ENCODE peak calls at places on chromosomes 7 and 10, in six cellular contexts. One of them, this sample, is unnamed.

GRCh38 chr10:46522295-46523118 is 34.0 kb downstream of the GPRIN2 start:
- DNase-seq in thoracic aorta: peak
- DNase-seq in GM06990: no peak
- DNase-seq in PC-9: no peak
- DNase-seq in AG09309: no peak
- DNase-seq in upper lobe of right lung: no peak
- DNase-seq in this sample: no peak

GRCh38 chr10:23038172-23038571 is 57.2 kb upstream of the MSRB2 start:
- DNase-seq in thoracic aorta: no peak
- DNase-seq in GM06990: no peak
- DNase-seq in PC-9: no peak
- DNase-seq in AG09309: no peak
- DNase-seq in upper lobe of right lung: no peak
- DNase-seq in this sample: no peak

GRCh38 chr10:36421999-36422398 is 703.4 kb upstream of the ANKRD30A start:
- DNase-seq in thoracic aorta: no peak
- DNase-seq in GM06990: no peak
- DNase-seq in PC-9: no peak
- DNase-seq in AG09309: no peak
- DNase-seq in upper lobe of right lung: no peak
- DNase-seq in this sample: no peak

GRCh38 chr7:128188396-128189230 is 52.5 kb upstream of the LEP start:
- DNase-seq in thoracic aorta: no peak
- DNase-seq in GM06990: no peak
- DNase-seq in PC-9: no peak
- DNase-seq in AG09309: no peak
- DNase-seq in upper lobe of right lung: no peak
- DNase-seq in this sample: no peak

GRCh38 chr10:32033171-32033570 is 23.1 kb downstream of the KIF5B start:
- DNase-seq in thoracic aorta: no peak
- DNase-seq in GM06990: no peak
- DNase-seq in PC-9: no peak
- DNase-seq in AG09309: no peak
- DNase-seq in upper lobe of right lung: no peak
- DNase-seq in this sample: no peak

GRCh38 chr7:148572067-148572522 is 18.5 kb upstream of the C7orf33 start:
- DNase-seq in thoracic aorta: no peak
- DNase-seq in GM06990: no peak
- DNase-seq in PC-9: no peak
- DNase-seq in AG09309: no peak
- DNase-seq in upper lobe of right lung: no peak
- DNase-seq in this sample: no peak

GRCh38 chr7:78345293-78345692 is 546.7 kb downstream of the PHTF2 start:
- DNase-seq in thoracic aorta: no peak
- DNase-seq in GM06990: no peak
- DNase-seq in PC-9: no peak
- DNase-seq in AG09309: no peak
- DNase-seq in upper lobe of right lung: no peak
- DNase-seq in this sample: no peak

GRCh38 chr7:40822861-40823260 is 688.1 kb downstream of the SUGCT start:
- DNase-seq in thoracic aorta: no peak
- DNase-seq in GM06990: no peak
- DNase-seq in PC-9: no peak
- DNase-seq in AG09309: no peak
- DNase-seq in upper lobe of right lung: no peak
- DNase-seq in this sample: no peak

GRCh38 chr10:46544989-46545791 is 11.3 kb downstream of the GPRIN2 start:
- DNase-seq in thoracic aorta: no peak
- DNase-seq in GM06990: no peak
- DNase-seq in PC-9: peak
- DNase-seq in AG09309: no peak
- DNase-seq in upper lobe of right lung: peak
- DNase-seq in this sample: peak

GRCh38 chr10:59995862-59996261 is 89.5 kb upstream of the CCDC6 start:
- DNase-seq in thoracic aorta: no peak
- DNase-seq in GM06990: no peak
- DNase-seq in PC-9: peak
- DNase-seq in AG09309: no peak
- DNase-seq in upper lobe of right lung: no peak
- DNase-seq in this sample: no peak

GRCh38 chr10:73446926-73447325 is 13.6 kb upstream of the MSS51 start:
- DNase-seq in thoracic aorta: no peak
- DNase-seq in GM06990: no peak
- DNase-seq in PC-9: no peak
- DNase-seq in AG09309: no peak
- DNase-seq in upper lobe of right lung: no peak
- DNase-seq in this sample: no peak

GRCh38 chr7:100706672-100707311 is 871 bp downstream of the POP7 start:
- DNase-seq in thoracic aorta: no peak
- DNase-seq in GM06990: no peak
- DNase-seq in PC-9: no peak
- DNase-seq in AG09309: no peak
- DNase-seq in upper lobe of right lung: no peak
- DNase-seq in this sample: no peak

GRCh38 chr7:102044641-102044983 is 227.2 kb downstream of the CUX1 start:
- DNase-seq in thoracic aorta: no peak
- DNase-seq in GM06990: no peak
- DNase-seq in PC-9: no peak
- DNase-seq in AG09309: no peak
- DNase-seq in upper lobe of right lung: no peak
- DNase-seq in this sample: no peak

GRCh38 chr10:42744134-42744701 is 38.4 kb upstream of the BMS1 start:
- DNase-seq in thoracic aorta: no peak
- DNase-seq in GM06990: no peak
- DNase-seq in PC-9: no peak
- DNase-seq in AG09309: no peak
- DNase-seq in upper lobe of right lung: no peak
- DNase-seq in this sample: no peak

GRCh38 chr7:128032605-128033235 is 1.5 kb upstream of the LRRC4 start:
- DNase-seq in thoracic aorta: no peak
- DNase-seq in GM06990: no peak
- DNase-seq in PC-9: no peak
- DNase-seq in AG09309: no peak
- DNase-seq in upper lobe of right lung: peak
- DNase-seq in this sample: peak

DNA sequence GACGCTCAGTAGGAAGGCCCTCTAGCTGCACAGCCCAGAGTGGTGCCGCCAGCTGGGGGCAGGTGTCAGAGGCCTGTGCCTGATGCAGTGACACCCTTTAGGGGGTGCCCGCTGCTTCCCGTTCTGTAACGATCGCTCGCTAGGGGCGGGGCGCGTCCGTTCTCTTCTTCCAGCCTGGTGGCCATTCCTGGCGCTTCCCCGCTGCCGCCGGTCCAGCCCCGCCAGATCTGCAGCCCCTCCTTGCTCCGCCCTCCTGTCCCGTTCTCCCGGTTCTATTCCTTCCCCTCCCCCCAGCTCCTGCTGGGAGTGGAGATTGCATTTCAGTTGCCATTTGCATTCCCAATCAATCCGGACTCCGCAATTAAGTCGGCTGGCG is 39.2 kb downstream of the AGAP3 start:
- DNase-seq in thoracic aorta: no peak
- DNase-seq in GM06990: no peak
- DNase-seq in PC-9: no peak
- DNase-seq in AG09309: no peak
- DNase-seq in upper lobe of right lung: no peak
- DNase-seq in this sample: no peak
- TF ChIP-seq CTCF in thoracic aorta: peak
- TF ChIP-seq CTCF in GM06990: no peak
- TF ChIP-seq CTCF in PC-9: no peak
- TF ChIP-seq CTCF in AG09309: no peak
- TF ChIP-seq CTCF in upper lobe of right lung: no peak
- TF ChIP-seq CTCF in this sample: no peak

GRCh38 chr10:124390788-124391187 is 27.9 kb downstream of the OAT start:
- DNase-seq in thoracic aorta: no peak
- DNase-seq in GM06990: no peak
- DNase-seq in PC-9: no peak
- DNase-seq in AG09309: no peak
- DNase-seq in upper lobe of right lung: no peak
- DNase-seq in this sample: no peak

GRCh38 chr10:124387078-124387874 is 31.4 kb downstream of the OAT start:
- DNase-seq in thoracic aorta: no peak
- DNase-seq in GM06990: no peak
- DNase-seq in PC-9: no peak
- DNase-seq in AG09309: no peak
- DNase-seq in upper lobe of right lung: peak
- DNase-seq in this sample: peak

GRCh38 chr10:124388476-124388822 is 30.3 kb downstream of the OAT start:
- DNase-seq in thoracic aorta: no peak
- DNase-seq in GM06990: no peak
- DNase-seq in PC-9: no peak
- DNase-seq in AG09309: no peak
- DNase-seq in upper lobe of right lung: no peak
- DNase-seq in this sample: peak

GRCh38 chr10:124389613-124390361 is 28.9 kb downstream of the OAT start:
- DNase-seq in thoracic aorta: no peak
- DNase-seq in GM06990: no peak
- DNase-seq in PC-9: no peak
- DNase-seq in AG09309: no peak
- DNase-seq in upper lobe of right lung: peak
- DNase-seq in this sample: peak

GRCh38 chr10:124388823-124389612 is 29.7 kb downstream of the OAT start:
- DNase-seq in thoracic aorta: peak
- DNase-seq in GM06990: peak
- DNase-seq in PC-9: peak
- DNase-seq in AG09309: peak
- DNase-seq in upper lobe of right lung: peak
- DNase-seq in this sample: peak
- TF ChIP-seq CTCF in thoracic aorta: peak
- TF ChIP-seq CTCF in GM06990: peak
- TF ChIP-seq CTCF in PC-9: peak
- TF ChIP-seq CTCF in AG09309: peak
- TF ChIP-seq CTCF in upper lobe of right lung: peak
- TF ChIP-seq CTCF in this sample: peak

GRCh38 chr10:102540023-102540422 is 36.3 kb downstream of the SUFU start:
- DNase-seq in thoracic aorta: no peak
- DNase-seq in GM06990: peak
- DNase-seq in PC-9: no peak
- DNase-seq in AG09309: no peak
- DNase-seq in upper lobe of right lung: peak
- DNase-seq in this sample: peak

GRCh38 chr10:102535481-102536147 is 31.8 kb downstream of the SUFU start:
- DNase-seq in thoracic aorta: no peak
- DNase-seq in GM06990: no peak
- DNase-seq in PC-9: no peak
- DNase-seq in AG09309: no peak
- DNase-seq in upper lobe of right lung: peak
- DNase-seq in this sample: no peak

GRCh38 chr10:102537948-102538347 is 34.2 kb downstream of the SUFU start:
- DNase-seq in thoracic aorta: no peak
- DNase-seq in GM06990: no peak
- DNase-seq in PC-9: no peak
- DNase-seq in AG09309: no peak
- DNase-seq in upper lobe of right lung: no peak
- DNase-seq in this sample: no peak

GRCh38 chr10:102538811-102539210 is 35.0 kb downstream of the SUFU start:
- DNase-seq in thoracic aorta: no peak
- DNase-seq in GM06990: no peak
- DNase-seq in PC-9: no peak
- DNase-seq in AG09309: no peak
- DNase-seq in upper lobe of right lung: peak
- DNase-seq in this sample: no peak

DNA sequence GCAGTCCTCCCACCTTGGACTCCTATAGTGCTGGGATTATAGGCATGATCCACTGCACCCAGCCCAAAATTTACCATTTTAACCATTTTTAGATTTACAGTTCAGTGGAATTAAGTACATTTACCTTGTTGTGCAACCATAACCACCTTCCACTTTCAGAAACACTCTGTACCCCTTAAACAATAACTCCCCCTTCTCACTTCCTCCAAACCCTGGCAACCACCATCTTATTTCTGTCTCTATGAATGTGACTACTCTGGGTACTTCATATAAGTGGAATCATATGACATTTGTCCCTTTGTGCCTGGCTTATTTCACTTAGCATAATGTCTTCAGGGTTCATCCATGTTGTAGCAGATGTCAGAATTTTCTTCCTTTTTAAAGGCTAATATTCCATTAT is 33.6 kb downstream of the SUFU start:
- DNase-seq in thoracic aorta: no peak
- DNase-seq in GM06990: peak
- DNase-seq in PC-9: no peak
- DNase-seq in AG09309: no peak
- DNase-seq in upper lobe of right lung: no peak
- DNase-seq in this sample: no peak
- TF ChIP-seq CTCF in thoracic aorta: no peak
- TF ChIP-seq CTCF in GM06990: no peak
- TF ChIP-seq CTCF in PC-9: no peak
- TF ChIP-seq CTCF in AG09309: no peak
- TF ChIP-seq CTCF in upper lobe of right lung: no peak
- TF ChIP-seq CTCF in this sample: no peak

GRCh38 chr7:42069625-42070024 is 167.4 kb downstream of the GLI3 start:
- DNase-seq in thoracic aorta: no peak
- DNase-seq in GM06990: no peak
- DNase-seq in PC-9: no peak
- DNase-seq in AG09309: no peak
- DNase-seq in upper lobe of right lung: no peak
- DNase-seq in this sample: no peak

GRCh38 chr7:42068554-42069280 is 168.3 kb downstream of the GLI3 start:
- DNase-seq in thoracic aorta: no peak
- DNase-seq in GM06990: no peak
- DNase-seq in PC-9: no peak
- DNase-seq in AG09309: no peak
- DNase-seq in upper lobe of right lung: no peak
- DNase-seq in this sample: no peak

GRCh38 chr7:42070068-42070467 is 166.9 kb downstream of the GLI3 start:
- DNase-seq in thoracic aorta: no peak
- DNase-seq in GM06990: no peak
- DNase-seq in PC-9: peak
- DNase-seq in AG09309: no peak
- DNase-seq in upper lobe of right lung: no peak
- DNase-seq in this sample: no peak

GRCh38 chr7:42074079-42074478 is 162.9 kb downstream of the GLI3 start:
- DNase-seq in thoracic aorta: no peak
- DNase-seq in GM06990: no peak
- DNase-seq in PC-9: no peak
- DNase-seq in AG09309: no peak
- DNase-seq in upper lobe of right lung: no peak
- DNase-seq in this sample: no peak

GRCh38 chr7:42071372-42072261 is 165.4 kb downstream of the GLI3 start:
- DNase-seq in thoracic aorta: no peak
- DNase-seq in GM06990: no peak
- DNase-seq in PC-9: no peak
- DNase-seq in AG09309: peak
- DNase-seq in upper lobe of right lung: no peak
- DNase-seq in this sample: no peak
- TF ChIP-seq CTCF in thoracic aorta: no peak
- TF ChIP-seq CTCF in GM06990: no peak
- TF ChIP-seq CTCF in PC-9: no peak
- TF ChIP-seq CTCF in AG09309: peak
- TF ChIP-seq CTCF in upper lobe of right lung: peak
- TF ChIP-seq CTCF in this sample: no peak

This sample was measured in GM13976.